ENCODE peak calls at places on chromosomes 5 and 9, in ten cellular contexts. R is fibroblast of gingiva; C is neural crest cell; Q is Caco-2; U is left cardiac atrium; F is GM19239; K is AG09319; D is C1 segment of cervical spinal cord; B is CD4-positive, alpha-beta T cell; A is nucleus accumbens. N is an unnamed sample.

GRCh38 chr9:113661074-113661473 is 197.5 kb downstream of the RGS3 start:
- DNase-seq in Q (no peak), A (no peak), U (no peak), C (no peak), B (no peak), F (no peak), D (no peak), R (no peak), K (no peak), N (no peak)

GRCh38 chr9:121915304-121915625 is 177.8 kb downstream of the TTLL11 start:
- DNase-seq in K (no peak), A (no peak), R (no peak), F (no peak), D (no peak), Q (no peak), B (no peak), C (no peak), U (no peak), N (no peak)

GRCh38 chr9:133709716-133710571 is 28.2 kb downstream of the SARDH start:
- DNase-seq in R (no peak), D (no peak), C (no peak), B (no peak), A (no peak), U (peak), K (no peak), F (no peak), Q (no peak), N (no peak)

GRCh38 chr5:33489481-33490067 is 48.8 kb downstream of the TARS1 start:
- DNase-seq in U (no peak), B (no peak), C (no peak), R (no peak), D (no peak), A (no peak), Q (no peak), K (no peak), F (no peak), N (no peak)

GRCh38 chr5:154190652-154191304 is at the start of gene GALNT10:
- DNase-seq in F (peak), R (peak), C (no peak), K (peak), U (peak), Q (peak), A (peak), B (peak), D (peak), N (peak)

GRCh38 chr9:12426198-12426864 is 266.9 kb upstream of the TYRP1 start:
- DNase-seq in U (no peak), C (no peak), K (no peak), Q (no peak), A (no peak), D (no peak), B (no peak), R (no peak), F (no peak), N (peak)

GRCh38 chr5:114360816-114361723 is 800 bp upstream of the KCNN2 start:
- DNase-seq in B (no peak), U (no peak), C (peak), Q (no peak), R (no peak), K (no peak), D (peak), F (no peak), A (peak), N (no peak)

GRCh38 chr5:105462377-105462776 is 1899.8 kb upstream of the NUDT12 start:
- DNase-seq in Q (no peak), B (no peak), D (no peak), U (no peak), C (no peak), A (no peak), K (no peak), F (no peak), R (no peak), N (no peak)

GRCh38 chr5:14144586-14145355 is 1.6 kb downstream of the TRIO start:
- DNase-seq in Q (peak), A (peak), D (peak), R (peak), B (no peak), K (no peak), C (peak), U (peak), F (peak), N (peak)